ENCODE peak calls at places on chromosomes 1 and 21, in six cellular contexts. One of them, this sample, is unnamed.
A peak's percentile ranks its signal among the peaks of the same experiment; 100 is the strongest.

GRCh38 chr1:20184997-20185833 is 681 bp upstream of the UBXN10 start:
- DNase-seq in neuronal stem cell: no peak
- DNase-seq in mesenchymal stem cell: peak; percentile 16
- DNase-seq in trophoblast cell: no peak
- DNase-seq in H1: no peak
- DNase-seq in H9: no peak
- DNase-seq in this sample: no peak

GRCh38 chr1:103106426-103107321 is 1.6 kb downstream of the COL11A1 start:
- DNase-seq in H9: peak; percentile 56
- DNase-seq in neuronal stem cell: peak; percentile 67
- DNase-seq in trophoblast cell: peak; percentile 32
- DNase-seq in H1: peak; percentile 66
- DNase-seq in mesenchymal stem cell: peak; percentile 64
- DNase-seq in this sample: peak; percentile 30

GRCh38 chr1:92965003-92965402 is 3.7 kb upstream of the DIPK1A start:
- DNase-seq in H9: no peak
- DNase-seq in trophoblast cell: no peak
- DNase-seq in neuronal stem cell: no peak
- DNase-seq in H1: no peak
- DNase-seq in mesenchymal stem cell: no peak
- DNase-seq in this sample: no peak

GRCh38 chr1:208007938-208008342 is 97.0 kb upstream of the CD34 start:
- DNase-seq in mesenchymal stem cell: no peak
- DNase-seq in H1: no peak
- DNase-seq in H9: no peak
- DNase-seq in neuronal stem cell: no peak
- DNase-seq in trophoblast cell: no peak
- DNase-seq in this sample: peak; percentile 61

GRCh38 chr1:31696246-31696645 is 7.6 kb downstream of the COL16A1 start:
- DNase-seq in mesenchymal stem cell: no peak
- DNase-seq in trophoblast cell: no peak
- DNase-seq in neuronal stem cell: no peak
- DNase-seq in H1: no peak
- DNase-seq in H9: no peak
- DNase-seq in this sample: no peak

GRCh38 chr1:183734600-183735036 is 70.3 kb upstream of the RGL1 start:
- DNase-seq in H1: no peak
- DNase-seq in mesenchymal stem cell: peak; percentile 84
- DNase-seq in H9: no peak
- DNase-seq in trophoblast cell: no peak
- DNase-seq in neuronal stem cell: peak; percentile 18
- DNase-seq in this sample: peak; percentile 48

GRCh38 chr1:98133151-98133550 is 212.3 kb upstream of the DPYD start:
- DNase-seq in mesenchymal stem cell: no peak
- DNase-seq in H9: no peak
- DNase-seq in H1: no peak
- DNase-seq in neuronal stem cell: no peak
- DNase-seq in trophoblast cell: no peak
- DNase-seq in this sample: no peak

GRCh38 chr1:77219166-77219887 is at the start of gene PIGK:
- DNase-seq in H9: peak; percentile 92
- DNase-seq in neuronal stem cell: peak; percentile 85
- DNase-seq in H1: peak; percentile 90
- DNase-seq in trophoblast cell: peak; percentile 94
- DNase-seq in mesenchymal stem cell: peak; percentile 91
- DNase-seq in this sample: peak; percentile 79

GRCh38 chr1:234901491-234902049 is 227.1 kb downstream of the TOMM20 start:
- DNase-seq in mesenchymal stem cell: no peak
- DNase-seq in neuronal stem cell: no peak
- DNase-seq in H1: no peak
- DNase-seq in H9: no peak
- DNase-seq in trophoblast cell: no peak
- DNase-seq in this sample: peak; percentile 39

GRCh38 chr21:37072239-37072987 is 458 bp downstream of the PIGP start:
- DNase-seq in mesenchymal stem cell: peak; percentile 93
- DNase-seq in H9: no peak
- DNase-seq in H1: no peak
- DNase-seq in trophoblast cell: no peak
- DNase-seq in neuronal stem cell: no peak
- DNase-seq in this sample: peak; percentile 89

GRCh38 chr1:145849356-145850165 is 4.1 kb downstream of the NUDT17 start:
- DNase-seq in H1: peak; percentile 77
- DNase-seq in neuronal stem cell: no peak
- DNase-seq in mesenchymal stem cell: peak; percentile 77
- DNase-seq in trophoblast cell: no peak
- DNase-seq in H9: no peak
- DNase-seq in this sample: peak; percentile 66

GRCh38 chr1:154170547-154171221 is 15.8 kb upstream of the NUP210L start:
- DNase-seq in H9: no peak
- DNase-seq in mesenchymal stem cell: no peak
- DNase-seq in neuronal stem cell: no peak
- DNase-seq in H1: no peak
- DNase-seq in trophoblast cell: no peak
- DNase-seq in this sample: no peak

GRCh38 chr21:31290765-31291164 is 53.3 kb downstream of the TIAM1 start:
- DNase-seq in H9: no peak
- DNase-seq in neuronal stem cell: no peak
- DNase-seq in H1: no peak
- DNase-seq in mesenchymal stem cell: no peak
- DNase-seq in trophoblast cell: no peak
- DNase-seq in this sample: no peak

GRCh38 chr21:17444828-17445227 is 68.0 kb upstream of the CXADR start:
- DNase-seq in neuronal stem cell: no peak
- DNase-seq in H1: no peak
- DNase-seq in trophoblast cell: no peak
- DNase-seq in mesenchymal stem cell: no peak
- DNase-seq in H9: no peak
- DNase-seq in this sample: no peak

GRCh38 chr1:161074676-161075368 is 5.1 kb upstream of the ARHGAP30 start:
- DNase-seq in trophoblast cell: peak; percentile 59
- DNase-seq in H9: no peak
- DNase-seq in H1: no peak
- DNase-seq in neuronal stem cell: no peak
- DNase-seq in mesenchymal stem cell: no peak
- DNase-seq in this sample: no peak

GRCh38 chr1:78068681-78069283 is 23.0 kb downstream of the GIPC2 start:
- DNase-seq in H9: no peak
- DNase-seq in H1: no peak
- DNase-seq in neuronal stem cell: no peak
- DNase-seq in trophoblast cell: no peak
- DNase-seq in mesenchymal stem cell: no peak
- DNase-seq in this sample: no peak

GRCh38 chr1:8456306-8456912 is 138.5 kb downstream of the SLC45A1 start:
- DNase-seq in H1: no peak
- DNase-seq in H9: no peak
- DNase-seq in trophoblast cell: no peak
- DNase-seq in mesenchymal stem cell: peak; percentile 84
- DNase-seq in neuronal stem cell: no peak
- DNase-seq in this sample: peak; percentile 82

GRCh38 chr1:247293047-247293446 is 37.2 kb downstream of the VN1R5 start:
- DNase-seq in H9: no peak
- DNase-seq in neuronal stem cell: no peak
- DNase-seq in H1: no peak
- DNase-seq in mesenchymal stem cell: no peak
- DNase-seq in trophoblast cell: no peak
- DNase-seq in this sample: peak; percentile 72

GRCh38 chr21:36690637-36691538 is 8.0 kb upstream of the SIM2 start:
- DNase-seq in H9: no peak
- DNase-seq in H1: no peak
- DNase-seq in mesenchymal stem cell: no peak
- DNase-seq in trophoblast cell: no peak
- DNase-seq in neuronal stem cell: no peak
- DNase-seq in this sample: peak; percentile 28

GRCh38 chr21:25859264-25859931 is 124.6 kb downstream of the GABPA start:
- DNase-seq in neuronal stem cell: no peak
- DNase-seq in H1: no peak
- DNase-seq in mesenchymal stem cell: no peak
- DNase-seq in H9: no peak
- DNase-seq in trophoblast cell: no peak
- DNase-seq in this sample: peak; percentile 84

GRCh38 chr21:34126691-34127090 is 53.3 kb downstream of the MRPS6 start:
- DNase-seq in H1: no peak
- DNase-seq in trophoblast cell: no peak
- DNase-seq in mesenchymal stem cell: peak; percentile 38
- DNase-seq in H9: no peak
- DNase-seq in neuronal stem cell: no peak
- DNase-seq in this sample: peak; percentile 85

GRCh38 chr1:232568331-232568852 is 61.5 kb downstream of the SIPA1L2 start:
- DNase-seq in trophoblast cell: no peak
- DNase-seq in H9: no peak
- DNase-seq in neuronal stem cell: no peak
- DNase-seq in H1: no peak
- DNase-seq in mesenchymal stem cell: no peak
- DNase-seq in this sample: no peak

GRCh38 chr1:35220976-35221375 is 28.0 kb upstream of the SFPQ start:
- DNase-seq in mesenchymal stem cell: peak; percentile 28
- DNase-seq in H1: no peak
- DNase-seq in neuronal stem cell: no peak
- DNase-seq in trophoblast cell: peak; percentile 1
- DNase-seq in H9: peak; percentile 55
- DNase-seq in this sample: no peak
- H4K91ac ChIP-seq in mesenchymal stem cell: no peak overlapping the region
- H4K91ac ChIP-seq in H1: no peak overlapping the region
- H4K91ac ChIP-seq in neuronal stem cell: no peak overlapping the region
- H4K91ac ChIP-seq in trophoblast cell: no peak overlapping the region
- H4K91ac ChIP-seq in H9: no peak overlapping the region
- H4K91ac ChIP-seq in this sample: no peak overlapping the region

GRCh38 chr1:28538286-28538685 is 14.6 kb upstream of the TRNAU1AP start:
- DNase-seq in neuronal stem cell: no peak
- DNase-seq in trophoblast cell: no peak
- DNase-seq in H9: no peak
- DNase-seq in H1: no peak
- DNase-seq in mesenchymal stem cell: no peak
- DNase-seq in this sample: no peak
- H4K91ac ChIP-seq in neuronal stem cell: no peak overlapping the region
- H4K91ac ChIP-seq in trophoblast cell: peak overlapping the region; percentile 48
- H4K91ac ChIP-seq in H9: no peak overlapping the region
- H4K91ac ChIP-seq in H1: no peak overlapping the region
- H4K91ac ChIP-seq in mesenchymal stem cell: no peak overlapping the region
- H4K91ac ChIP-seq in this sample: no peak overlapping the region

GRCh38 chr1:151010346-151010726 is 2.1 kb downstream of the PRUNE1 start:
- DNase-seq in H1: no peak
- DNase-seq in neuronal stem cell: no peak
- DNase-seq in H9: no peak
- DNase-seq in trophoblast cell: no peak
- DNase-seq in mesenchymal stem cell: no peak
- DNase-seq in this sample: no peak

GRCh38 chr1:151007853-151008243 is 401 bp upstream of the PRUNE1 start:
- DNase-seq in H9: no peak
- DNase-seq in neuronal stem cell: peak; percentile 31
- DNase-seq in trophoblast cell: no peak
- DNase-seq in H1: no peak
- DNase-seq in mesenchymal stem cell: no peak
- DNase-seq in this sample: no peak

GRCh38 chr1:151009206-151009587 is 948 bp downstream of the PRUNE1 start:
- DNase-seq in H9: no peak
- DNase-seq in trophoblast cell: no peak
- DNase-seq in mesenchymal stem cell: no peak
- DNase-seq in neuronal stem cell: no peak
- DNase-seq in H1: no peak
- DNase-seq in this sample: peak; percentile 86

GRCh38 chr1:151009674-151010345 is 1.6 kb downstream of the PRUNE1 start:
- DNase-seq in mesenchymal stem cell: no peak
- DNase-seq in H1: no peak
- DNase-seq in H9: no peak
- DNase-seq in trophoblast cell: no peak
- DNase-seq in neuronal stem cell: no peak
- DNase-seq in this sample: no peak

GRCh38 chr1:151008244-151009205 is at the start of gene PRUNE1:
- DNase-seq in trophoblast cell: peak; percentile 99
- DNase-seq in mesenchymal stem cell: peak; percentile 99
- DNase-seq in H1: peak; percentile 97
- DNase-seq in neuronal stem cell: peak; percentile 92
- DNase-seq in H9: peak; percentile 96
- DNase-seq in this sample: peak; percentile 94
- H4K91ac ChIP-seq in trophoblast cell: peak within 1 kb of the TSS; percentile 78
- H4K91ac ChIP-seq in mesenchymal stem cell: peak within 1 kb of the TSS; percentile 80
- H4K91ac ChIP-seq in H1: peak within 1 kb of the TSS; percentile 12
- H4K91ac ChIP-seq in neuronal stem cell: no peak within 1 kb of the TSS
- H4K91ac ChIP-seq in H9: no peak within 1 kb of the TSS
- H4K91ac ChIP-seq in this sample: peak within 1 kb of the TSS; percentile 79

DNA sequence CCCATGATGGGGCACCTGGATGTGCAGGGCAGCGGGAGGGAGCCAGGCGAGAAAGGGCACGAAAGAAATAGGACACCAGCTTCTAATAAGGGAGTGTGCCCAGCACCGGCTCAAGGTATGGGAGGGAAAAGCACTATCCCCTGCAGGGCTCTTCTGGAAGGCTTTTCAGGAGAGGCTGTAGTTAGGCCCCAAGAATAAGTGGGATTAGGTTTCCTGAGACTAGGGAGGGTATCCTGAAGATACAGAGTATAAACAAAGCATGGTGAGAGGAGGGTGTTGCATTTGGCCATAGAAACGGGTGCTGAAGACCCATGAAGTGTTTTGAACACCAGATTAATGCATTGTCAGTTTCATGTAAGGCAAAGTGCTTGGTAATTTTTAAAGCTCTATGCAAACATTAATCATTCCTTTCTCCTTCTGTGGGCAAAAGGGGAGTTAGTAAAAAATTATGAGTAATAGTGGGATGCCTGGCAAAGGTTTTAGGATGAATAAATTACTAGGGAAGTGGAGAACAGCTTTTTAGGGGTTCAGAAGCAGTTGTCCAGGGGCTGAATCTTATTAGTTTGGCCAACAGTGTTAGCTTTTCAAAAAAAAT is 74.0 kb downstream of the SYT6 start:
- DNase-seq in mesenchymal stem cell: no peak
- DNase-seq in H9: no peak
- DNase-seq in H1: no peak
- DNase-seq in trophoblast cell: no peak
- DNase-seq in neuronal stem cell: no peak
- DNase-seq in this sample: no peak
- H4K91ac ChIP-seq in mesenchymal stem cell: no peak overlapping the region
- H4K91ac ChIP-seq in H9: no peak overlapping the region
- H4K91ac ChIP-seq in H1: peak overlapping the region; percentile 6
- H4K91ac ChIP-seq in trophoblast cell: no peak overlapping the region
- H4K91ac ChIP-seq in neuronal stem cell: no peak overlapping the region
- H4K91ac ChIP-seq in this sample: no peak overlapping the region